ENCODE peak calls at places on chromosome 10, in seven cellular contexts. One of them, this sample, is unnamed.

GRCh38 chr10:58517481-58518355 is 5.0 kb downstream of the BICC1 start:
- DNase-seq in DND-41: no peak
- DNase-seq in OCI-LY7: no peak
- DNase-seq in brain microvascular endothelial cell: no peak
- DNase-seq in tibial nerve: no peak
- DNase-seq in heart right ventricle: no peak
- DNase-seq in cardiac fibroblast: no peak
- DNase-seq in this sample: no peak

GRCh38 chr10:50552771-50553535 is 70.8 kb downstream of the SGMS1 start:
- DNase-seq in tibial nerve: no peak
- DNase-seq in OCI-LY7: peak; percentile 27
- DNase-seq in heart right ventricle: no peak
- DNase-seq in cardiac fibroblast: peak; percentile 42
- DNase-seq in brain microvascular endothelial cell: peak; percentile 39
- DNase-seq in DND-41: no peak
- DNase-seq in this sample: peak; percentile 48

GRCh38 chr10:94277450-94277849 is 85.3 kb downstream of the NOC3L start:
- DNase-seq in tibial nerve: no peak
- DNase-seq in cardiac fibroblast: no peak
- DNase-seq in DND-41: no peak
- DNase-seq in brain microvascular endothelial cell: no peak
- DNase-seq in heart right ventricle: no peak
- DNase-seq in OCI-LY7: no peak
- DNase-seq in this sample: no peak

GRCh38 chr10:43653746-43654145 is 5.1 kb upstream of the ZNF32 start:
- DNase-seq in tibial nerve: no peak
- DNase-seq in OCI-LY7: no peak
- DNase-seq in cardiac fibroblast: no peak
- DNase-seq in heart right ventricle: no peak
- DNase-seq in brain microvascular endothelial cell: peak; percentile 11
- DNase-seq in DND-41: no peak
- DNase-seq in this sample: no peak

GRCh38 chr10:124568858-124569622 is 107.4 kb downstream of the LHPP start:
- DNase-seq in tibial nerve: no peak
- DNase-seq in OCI-LY7: no peak
- DNase-seq in DND-41: no peak
- DNase-seq in brain microvascular endothelial cell: no peak
- DNase-seq in cardiac fibroblast: no peak
- DNase-seq in heart right ventricle: no peak
- DNase-seq in this sample: no peak

GRCh38 chr10:86757110-86757790 is 831 bp downstream of the BMPR1A start:
- DNase-seq in OCI-LY7: no peak
- DNase-seq in heart right ventricle: peak; percentile 34
- DNase-seq in cardiac fibroblast: peak; percentile 72
- DNase-seq in brain microvascular endothelial cell: peak; percentile 26
- DNase-seq in tibial nerve: peak; percentile 26
- DNase-seq in DND-41: peak; percentile 26
- DNase-seq in this sample: peak; percentile 19

GRCh38 chr10:51894752-51895151 is 195.4 kb upstream of the CSTF2T start:
- DNase-seq in heart right ventricle: no peak
- DNase-seq in OCI-LY7: no peak
- DNase-seq in DND-41: no peak
- DNase-seq in brain microvascular endothelial cell: peak; percentile 43
- DNase-seq in tibial nerve: no peak
- DNase-seq in cardiac fibroblast: peak; percentile 78
- DNase-seq in this sample: no peak

GRCh38 chr10:133163889-133164815 is 4.1 kb downstream of the KNDC1 start:
- DNase-seq in brain microvascular endothelial cell: no peak
- DNase-seq in tibial nerve: no peak
- DNase-seq in DND-41: no peak
- DNase-seq in cardiac fibroblast: no peak
- DNase-seq in OCI-LY7: no peak
- DNase-seq in heart right ventricle: no peak
- DNase-seq in this sample: no peak

GRCh38 chr10:7819126-7819470 is 793 bp downstream of the TAF3 start:
- DNase-seq in tibial nerve: no peak
- DNase-seq in brain microvascular endothelial cell: peak; percentile 49
- DNase-seq in OCI-LY7: peak; percentile 67
- DNase-seq in heart right ventricle: peak; percentile 34
- DNase-seq in cardiac fibroblast: peak; percentile 59
- DNase-seq in DND-41: peak; percentile 36
- DNase-seq in this sample: peak; percentile 58

GRCh38 chr10:47020491-47020890 is 109.3 kb downstream of the PTPN20 start:
- DNase-seq in tibial nerve: no peak
- DNase-seq in cardiac fibroblast: peak; percentile 10
- DNase-seq in brain microvascular endothelial cell: peak; percentile 22
- DNase-seq in OCI-LY7: no peak
- DNase-seq in DND-41: no peak
- DNase-seq in heart right ventricle: no peak
- DNase-seq in this sample: no peak

GRCh38 chr10:133126431-133127290 is 33.4 kb upstream of the KNDC1 start:
- DNase-seq in DND-41: no peak
- DNase-seq in OCI-LY7: no peak
- DNase-seq in heart right ventricle: no peak
- DNase-seq in brain microvascular endothelial cell: no peak
- DNase-seq in cardiac fibroblast: no peak
- DNase-seq in tibial nerve: no peak
- DNase-seq in this sample: no peak

GRCh38 chr10:30453764-30454527 is 20.0 kb downstream of the MAP3K8 start:
- DNase-seq in DND-41: no peak
- DNase-seq in OCI-LY7: no peak
- DNase-seq in tibial nerve: no peak
- DNase-seq in cardiac fibroblast: no peak
- DNase-seq in heart right ventricle: no peak
- DNase-seq in brain microvascular endothelial cell: no peak
- DNase-seq in this sample: no peak

GRCh38 chr10:30455816-30456215 is 21.8 kb downstream of the MAP3K8 start:
- DNase-seq in OCI-LY7: peak; percentile 66
- DNase-seq in heart right ventricle: no peak
- DNase-seq in DND-41: peak; percentile 39
- DNase-seq in brain microvascular endothelial cell: no peak
- DNase-seq in tibial nerve: no peak
- DNase-seq in cardiac fibroblast: no peak
- DNase-seq in this sample: peak; percentile 67

GRCh38 chr10:30459283-30459682 is 25.3 kb downstream of the MAP3K8 start:
- DNase-seq in tibial nerve: no peak
- DNase-seq in DND-41: no peak
- DNase-seq in OCI-LY7: no peak
- DNase-seq in cardiac fibroblast: no peak
- DNase-seq in brain microvascular endothelial cell: peak; percentile 48
- DNase-seq in heart right ventricle: no peak
- DNase-seq in this sample: no peak

GRCh38 chr10:30454744-30455498 is 20.9 kb downstream of the MAP3K8 start:
- DNase-seq in OCI-LY7: no peak
- DNase-seq in cardiac fibroblast: peak; percentile 98
- DNase-seq in DND-41: no peak
- DNase-seq in tibial nerve: no peak
- DNase-seq in heart right ventricle: no peak
- DNase-seq in brain microvascular endothelial cell: peak; percentile 72
- DNase-seq in this sample: no peak

GRCh38 chr10:30456262-30456661 is 22.3 kb downstream of the MAP3K8 start:
- DNase-seq in tibial nerve: no peak
- DNase-seq in OCI-LY7: peak; percentile 83
- DNase-seq in cardiac fibroblast: no peak
- DNase-seq in heart right ventricle: no peak
- DNase-seq in brain microvascular endothelial cell: no peak
- DNase-seq in DND-41: peak; percentile 67
- DNase-seq in this sample: peak; percentile 90
- H3K4me3 ChIP-seq in tibial nerve: no peak overlapping the region
- H3K4me3 ChIP-seq in OCI-LY7: peak overlapping the region; percentile 45
- H3K4me3 ChIP-seq in cardiac fibroblast: no peak overlapping the region
- H3K4me3 ChIP-seq in heart right ventricle: no peak overlapping the region
- H3K4me3 ChIP-seq in brain microvascular endothelial cell: no peak overlapping the region
- H3K4me3 ChIP-seq in DND-41: no peak overlapping the region
- H3K4me3 ChIP-seq in this sample: no peak overlapping the region

GRCh38 chr10:21953585-21954057 is 49.9 kb downstream of the DNAJC1 start:
- DNase-seq in heart right ventricle: no peak
- DNase-seq in brain microvascular endothelial cell: no peak
- DNase-seq in tibial nerve: no peak
- DNase-seq in DND-41: no peak
- DNase-seq in cardiac fibroblast: peak; percentile 81
- DNase-seq in OCI-LY7: peak; percentile 59
- DNase-seq in this sample: peak; percentile 56
- TF ChIP-seq CTCF in heart right ventricle: no peak
- TF ChIP-seq CTCF in brain microvascular endothelial cell: peak; percentile 36
- TF ChIP-seq CTCF in tibial nerve: peak; percentile 34
- TF ChIP-seq CTCF in DND-41: peak; percentile 56
- TF ChIP-seq CTCF in cardiac fibroblast: peak; percentile 42
- TF ChIP-seq CTCF in OCI-LY7: peak; percentile 73
- TF ChIP-seq CTCF in this sample: peak; percentile 35

GRCh38 chr10:32954545-32955298 is 3.3 kb downstream of the ITGB1 start:
- DNase-seq in OCI-LY7: no peak
- DNase-seq in cardiac fibroblast: no peak
- DNase-seq in tibial nerve: no peak
- DNase-seq in brain microvascular endothelial cell: no peak
- DNase-seq in DND-41: no peak
- DNase-seq in heart right ventricle: no peak
- DNase-seq in this sample: peak; percentile 66
- H3K4me3 ChIP-seq in OCI-LY7: peak overlapping the region; percentile 94
- H3K4me3 ChIP-seq in cardiac fibroblast: peak overlapping the region; percentile 69
- H3K4me3 ChIP-seq in tibial nerve: no peak overlapping the region
- H3K4me3 ChIP-seq in brain microvascular endothelial cell: peak overlapping the region; percentile 84
- H3K4me3 ChIP-seq in DND-41: peak overlapping the region; percentile 22
- H3K4me3 ChIP-seq in heart right ventricle: peak overlapping the region; percentile 11
- H3K4me3 ChIP-seq in this sample: peak overlapping the region; percentile 85

DNA sequence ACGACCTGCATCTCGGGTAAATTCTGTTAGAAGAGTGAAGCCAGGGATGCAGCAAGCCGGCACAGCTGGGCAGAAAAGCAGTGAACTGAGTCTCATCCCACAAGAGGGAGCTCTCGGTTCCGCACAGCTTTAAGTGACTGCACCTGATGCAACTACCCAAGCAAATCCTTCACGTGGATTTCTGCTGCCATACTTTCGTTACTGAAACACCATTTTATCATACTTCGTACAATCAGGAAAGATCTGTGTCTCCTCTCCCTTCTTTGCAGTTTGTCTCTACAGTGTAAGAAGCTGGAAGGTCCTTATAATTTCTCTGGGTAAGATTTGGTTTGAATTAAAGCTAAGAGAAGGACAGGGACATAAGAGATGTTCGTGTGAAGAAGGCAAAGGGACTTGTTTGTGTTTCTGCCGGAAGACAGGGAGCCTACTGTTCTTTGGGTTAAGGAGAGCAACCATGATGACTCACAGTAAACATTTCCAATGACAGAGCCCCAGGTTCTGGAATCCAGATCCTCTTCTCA is 427.0 kb downstream of the GPAM start:
- DNase-seq in OCI-LY7: peak; percentile 50
- DNase-seq in cardiac fibroblast: no peak
- DNase-seq in tibial nerve: peak; percentile 21
- DNase-seq in brain microvascular endothelial cell: no peak
- DNase-seq in heart right ventricle: peak; percentile 8
- DNase-seq in DND-41: no peak
- DNase-seq in this sample: peak; percentile 50
- TF ChIP-seq CTCF in OCI-LY7: peak; percentile 73
- TF ChIP-seq CTCF in cardiac fibroblast: peak; percentile 53
- TF ChIP-seq CTCF in tibial nerve: peak; percentile 31
- TF ChIP-seq CTCF in brain microvascular endothelial cell: peak; percentile 3
- TF ChIP-seq CTCF in heart right ventricle: peak; percentile 9
- TF ChIP-seq CTCF in DND-41: peak; percentile 44
- TF ChIP-seq CTCF in this sample: peak; percentile 53

GRCh38 chr10:102776779-102777417 is 33.1 kb downstream of the WBP1L start:
- DNase-seq in DND-41: peak; percentile 97
- DNase-seq in tibial nerve: peak; percentile 57
- DNase-seq in brain microvascular endothelial cell: peak; percentile 99
- DNase-seq in OCI-LY7: no peak
- DNase-seq in heart right ventricle: peak; percentile 92
- DNase-seq in cardiac fibroblast: peak; percentile 98
- DNase-seq in this sample: no peak

GRCh38 chr10:102775201-102775972 is 31.6 kb downstream of the WBP1L start:
- DNase-seq in DND-41: no peak
- DNase-seq in heart right ventricle: peak; percentile 85
- DNase-seq in cardiac fibroblast: peak; percentile 75
- DNase-seq in OCI-LY7: no peak
- DNase-seq in tibial nerve: peak; percentile 68
- DNase-seq in brain microvascular endothelial cell: no peak
- DNase-seq in this sample: no peak

GRCh38 chr10:102777696-102778530 is 34.2 kb downstream of the WBP1L start:
- DNase-seq in heart right ventricle: no peak
- DNase-seq in cardiac fibroblast: no peak
- DNase-seq in DND-41: no peak
- DNase-seq in brain microvascular endothelial cell: no peak
- DNase-seq in OCI-LY7: no peak
- DNase-seq in tibial nerve: no peak
- DNase-seq in this sample: no peak

GRCh38 chr10:102773986-102774385 is 30.2 kb downstream of the WBP1L start:
- DNase-seq in cardiac fibroblast: peak; percentile 62
- DNase-seq in brain microvascular endothelial cell: no peak
- DNase-seq in tibial nerve: no peak
- DNase-seq in OCI-LY7: no peak
- DNase-seq in DND-41: no peak
- DNase-seq in heart right ventricle: peak; percentile 68
- DNase-seq in this sample: peak; percentile 24

GRCh38 chr10:102775973-102776669 is 32.4 kb downstream of the WBP1L start:
- DNase-seq in brain microvascular endothelial cell: peak; percentile 96
- DNase-seq in DND-41: peak; percentile 85
- DNase-seq in OCI-LY7: no peak
- DNase-seq in tibial nerve: peak; percentile 68
- DNase-seq in cardiac fibroblast: peak; percentile 95
- DNase-seq in heart right ventricle: peak; percentile 95
- DNase-seq in this sample: no peak
- H3K4me3 ChIP-seq in brain microvascular endothelial cell: peak overlapping the region; percentile 63
- H3K4me3 ChIP-seq in DND-41: peak overlapping the region; percentile 61
- H3K4me3 ChIP-seq in OCI-LY7: no peak overlapping the region
- H3K4me3 ChIP-seq in tibial nerve: peak overlapping the region; percentile 31
- H3K4me3 ChIP-seq in cardiac fibroblast: peak overlapping the region; percentile 53
- H3K4me3 ChIP-seq in heart right ventricle: peak overlapping the region; percentile 48
- H3K4me3 ChIP-seq in this sample: no peak overlapping the region

This sample was measured in GM12865.